ENCODE peak calls at places on chromosomes 16 and 17, in eight cellular contexts. One of them, this sample, is unnamed.

GRCh38 chr16:20744922-20745440 is 3.4 kb upstream of the THUMPD1 start:
- DNase-seq in adrenal gland: no peak
- DNase-seq in heart right ventricle: no peak
- DNase-seq in PC-9: no peak
- DNase-seq in tibial artery: no peak
- DNase-seq in cardiac muscle cell: no peak
- DNase-seq in AG09309: no peak
- DNase-seq in IMR-90: no peak
- DNase-seq in this sample: no peak

GRCh38 chr17:19706791-19707727 is 9.3 kb downstream of the SLC47A2 start:
- DNase-seq in cardiac muscle cell: peak; percentile 45
- DNase-seq in tibial artery: no peak
- DNase-seq in heart right ventricle: no peak
- DNase-seq in IMR-90: no peak
- DNase-seq in adrenal gland: no peak
- DNase-seq in AG09309: no peak
- DNase-seq in PC-9: no peak
- DNase-seq in this sample: no peak

GRCh38 chr17:34582185-34582900 is 3.0 kb downstream of the TMEM132E start:
- DNase-seq in PC-9: no peak
- DNase-seq in adrenal gland: no peak
- DNase-seq in tibial artery: no peak
- DNase-seq in AG09309: no peak
- DNase-seq in IMR-90: no peak
- DNase-seq in cardiac muscle cell: no peak
- DNase-seq in heart right ventricle: no peak
- DNase-seq in this sample: no peak

GRCh38 chr17:2059125-2059836 is 4.4 kb downstream of the HIC1 start:
- DNase-seq in tibial artery: no peak
- DNase-seq in PC-9: no peak
- DNase-seq in adrenal gland: peak; percentile 61
- DNase-seq in cardiac muscle cell: no peak
- DNase-seq in AG09309: no peak
- DNase-seq in heart right ventricle: no peak
- DNase-seq in IMR-90: no peak
- DNase-seq in this sample: no peak

GRCh38 chr16:10926094-10926493 is 16.2 kb downstream of the DEXI start:
- DNase-seq in PC-9: no peak
- DNase-seq in tibial artery: no peak
- DNase-seq in adrenal gland: no peak
- DNase-seq in IMR-90: no peak
- DNase-seq in cardiac muscle cell: no peak
- DNase-seq in AG09309: no peak
- DNase-seq in heart right ventricle: no peak
- DNase-seq in this sample: no peak

GRCh38 chr17:36777118-36777517 is 160.2 kb upstream of the LHX1 start:
- DNase-seq in PC-9: no peak
- DNase-seq in AG09309: no peak
- DNase-seq in IMR-90: peak; percentile 6
- DNase-seq in adrenal gland: no peak
- DNase-seq in tibial artery: peak; percentile 7
- DNase-seq in cardiac muscle cell: peak; percentile 75
- DNase-seq in heart right ventricle: no peak
- DNase-seq in this sample: no peak

GRCh38 chr17:64063766-64064224 is 43.4 kb upstream of the ICAM2 start:
- DNase-seq in AG09309: no peak
- DNase-seq in PC-9: peak; percentile 13
- DNase-seq in IMR-90: peak; percentile 27
- DNase-seq in tibial artery: no peak
- DNase-seq in cardiac muscle cell: peak; percentile 79
- DNase-seq in adrenal gland: peak; percentile 85
- DNase-seq in heart right ventricle: peak; percentile 43
- DNase-seq in this sample: no peak

GRCh38 chr17:45022655-45023339 is 28.6 kb downstream of the DCAKD start:
- DNase-seq in tibial artery: no peak
- DNase-seq in PC-9: no peak
- DNase-seq in IMR-90: no peak
- DNase-seq in adrenal gland: peak; percentile 78
- DNase-seq in heart right ventricle: no peak
- DNase-seq in cardiac muscle cell: no peak
- DNase-seq in AG09309: no peak
- DNase-seq in this sample: no peak

GRCh38 chr16:72848759-72849664 is 198.9 kb downstream of the ZFHX3 start:
- DNase-seq in heart right ventricle: peak; percentile 89
- DNase-seq in cardiac muscle cell: no peak
- DNase-seq in IMR-90: peak; percentile 89
- DNase-seq in adrenal gland: peak; percentile 97
- DNase-seq in tibial artery: peak; percentile 98
- DNase-seq in PC-9: peak; percentile 92
- DNase-seq in AG09309: peak; percentile 71
- DNase-seq in this sample: peak; percentile 50

GRCh38 chr16:78126662-78127061 is 27.2 kb downstream of the WWOX start:
- DNase-seq in AG09309: no peak
- DNase-seq in PC-9: no peak
- DNase-seq in cardiac muscle cell: no peak
- DNase-seq in adrenal gland: no peak
- DNase-seq in heart right ventricle: no peak
- DNase-seq in tibial artery: no peak
- DNase-seq in IMR-90: no peak
- DNase-seq in this sample: no peak

GRCh38 chr16:78125112-78125844 is 25.8 kb downstream of the WWOX start:
- DNase-seq in IMR-90: no peak
- DNase-seq in heart right ventricle: no peak
- DNase-seq in AG09309: no peak
- DNase-seq in tibial artery: no peak
- DNase-seq in PC-9: no peak
- DNase-seq in adrenal gland: no peak
- DNase-seq in cardiac muscle cell: no peak
- DNase-seq in this sample: no peak

GRCh38 chr16:78118469-78119025 is 19.1 kb downstream of the WWOX start:
- DNase-seq in AG09309: no peak
- DNase-seq in heart right ventricle: no peak
- DNase-seq in tibial artery: no peak
- DNase-seq in adrenal gland: no peak
- DNase-seq in PC-9: no peak
- DNase-seq in IMR-90: no peak
- DNase-seq in cardiac muscle cell: no peak
- DNase-seq in this sample: no peak

GRCh38 chr16:78127130-78127529 is 27.7 kb downstream of the WWOX start:
- DNase-seq in heart right ventricle: no peak
- DNase-seq in adrenal gland: no peak
- DNase-seq in IMR-90: peak; percentile 33
- DNase-seq in tibial artery: no peak
- DNase-seq in PC-9: no peak
- DNase-seq in cardiac muscle cell: no peak
- DNase-seq in AG09309: peak; percentile 7
- DNase-seq in this sample: peak; percentile 35

DNA sequence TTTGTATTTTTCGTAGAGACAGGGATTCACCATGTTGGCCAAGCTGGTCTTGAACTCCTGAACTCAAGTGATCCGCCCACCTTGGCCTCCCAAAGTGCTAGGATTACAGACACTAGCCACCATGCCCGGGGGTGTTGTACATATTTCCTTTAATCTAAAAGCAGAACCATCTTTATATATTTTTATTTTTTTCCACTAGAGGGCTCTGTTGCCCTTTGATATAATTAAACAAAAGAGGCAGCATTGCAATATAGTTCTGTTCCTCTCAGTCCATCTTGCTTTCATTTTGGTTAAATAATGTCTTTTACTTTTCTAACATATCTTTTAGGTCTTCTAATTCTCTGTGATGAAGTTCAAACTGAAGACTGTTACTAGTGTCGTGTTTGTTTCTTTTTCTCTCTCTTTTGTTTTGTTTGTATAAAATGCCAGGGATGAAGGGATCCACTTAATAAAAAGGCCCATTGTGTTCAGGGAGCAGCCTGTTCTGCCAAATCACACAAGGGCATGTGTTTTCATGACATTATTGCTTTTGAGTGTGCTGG is 23.4 kb downstream of the WWOX start:
- DNase-seq in tibial artery: no peak
- DNase-seq in IMR-90: peak; percentile 53
- DNase-seq in heart right ventricle: no peak
- DNase-seq in cardiac muscle cell: peak; percentile 54
- DNase-seq in adrenal gland: no peak
- DNase-seq in AG09309: peak; percentile 11
- DNase-seq in PC-9: no peak
- DNase-seq in this sample: no peak
- TF ChIP-seq CTCF in tibial artery: peak; percentile 68
- TF ChIP-seq CTCF in IMR-90: peak; percentile 61
- TF ChIP-seq CTCF in heart right ventricle: peak; percentile 68
- TF ChIP-seq CTCF in cardiac muscle cell: peak; percentile 29
- TF ChIP-seq CTCF in adrenal gland: peak; percentile 50
- TF ChIP-seq CTCF in AG09309: peak; percentile 28
- TF ChIP-seq CTCF in PC-9: peak; percentile 68
- TF ChIP-seq CTCF in this sample: peak; percentile 34

GRCh38 chr16:28836761-28837064 is 9.4 kb downstream of the TUFM start:
- DNase-seq in tibial artery: no peak
- DNase-seq in cardiac muscle cell: no peak
- DNase-seq in heart right ventricle: no peak
- DNase-seq in IMR-90: no peak
- DNase-seq in PC-9: no peak
- DNase-seq in AG09309: no peak
- DNase-seq in adrenal gland: no peak
- DNase-seq in this sample: no peak

GRCh38 chr16:28837672-28838557 is 8.2 kb downstream of the TUFM start:
- DNase-seq in AG09309: no peak
- DNase-seq in adrenal gland: no peak
- DNase-seq in heart right ventricle: no peak
- DNase-seq in tibial artery: no peak
- DNase-seq in IMR-90: no peak
- DNase-seq in cardiac muscle cell: no peak
- DNase-seq in PC-9: no peak
- DNase-seq in this sample: no peak

GRCh38 chr16:28839899-28840298 is 6.2 kb downstream of the TUFM start:
- DNase-seq in cardiac muscle cell: no peak
- DNase-seq in heart right ventricle: no peak
- DNase-seq in IMR-90: no peak
- DNase-seq in adrenal gland: no peak
- DNase-seq in PC-9: no peak
- DNase-seq in tibial artery: no peak
- DNase-seq in AG09309: no peak
- DNase-seq in this sample: no peak

GRCh38 chr16:28838558-28838918 is 7.6 kb downstream of the TUFM start:
- DNase-seq in cardiac muscle cell: no peak
- DNase-seq in AG09309: no peak
- DNase-seq in adrenal gland: no peak
- DNase-seq in tibial artery: no peak
- DNase-seq in IMR-90: no peak
- DNase-seq in PC-9: no peak
- DNase-seq in heart right ventricle: no peak
- DNase-seq in this sample: no peak

GRCh38 chr16:28839004-28839639 is 7.0 kb downstream of the TUFM start:
- DNase-seq in tibial artery: no peak
- DNase-seq in adrenal gland: no peak
- DNase-seq in AG09309: no peak
- DNase-seq in cardiac muscle cell: no peak
- DNase-seq in heart right ventricle: no peak
- DNase-seq in PC-9: no peak
- DNase-seq in IMR-90: no peak
- DNase-seq in this sample: no peak
- H3K4me3 ChIP-seq in tibial artery: no peak overlapping the region
- H3K4me3 ChIP-seq in adrenal gland: no peak overlapping the region
- H3K4me3 ChIP-seq in AG09309: no peak overlapping the region
- H3K4me3 ChIP-seq in cardiac muscle cell: no peak overlapping the region
- H3K4me3 ChIP-seq in heart right ventricle: no peak overlapping the region
- H3K4me3 ChIP-seq in PC-9: no peak overlapping the region
- H3K4me3 ChIP-seq in IMR-90: no peak overlapping the region
- H3K4me3 ChIP-seq in this sample: no peak overlapping the region

DNA sequence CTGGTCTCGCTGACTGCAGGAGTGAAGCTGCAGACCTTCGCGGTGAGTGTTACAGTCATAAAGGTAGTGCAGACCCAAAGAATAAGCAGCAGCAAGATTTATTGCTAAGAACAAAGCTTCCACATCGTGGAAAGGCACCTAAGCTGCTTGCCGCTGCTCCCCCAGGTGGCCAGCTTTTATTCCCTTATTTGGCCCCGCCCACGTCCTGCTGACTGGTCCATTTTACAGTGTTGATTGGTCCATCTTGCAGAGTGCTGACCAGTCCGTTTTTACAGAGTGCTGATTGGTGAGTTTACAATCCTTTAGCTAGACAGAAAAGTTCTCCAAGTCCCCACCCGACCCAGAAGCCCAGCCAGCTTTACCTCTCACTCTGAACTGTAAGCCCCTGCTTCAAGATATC is 227.8 kb downstream of the ABCC12 start:
- DNase-seq in IMR-90: no peak
- DNase-seq in PC-9: no peak
- DNase-seq in tibial artery: no peak
- DNase-seq in cardiac muscle cell: no peak
- DNase-seq in adrenal gland: no peak
- DNase-seq in heart right ventricle: no peak
- DNase-seq in AG09309: no peak
- DNase-seq in this sample: no peak
- TF ChIP-seq CTCF in IMR-90: no peak
- TF ChIP-seq CTCF in PC-9: no peak
- TF ChIP-seq CTCF in tibial artery: no peak
- TF ChIP-seq CTCF in cardiac muscle cell: no peak
- TF ChIP-seq CTCF in adrenal gland: no peak
- TF ChIP-seq CTCF in heart right ventricle: no peak
- TF ChIP-seq CTCF in AG09309: no peak
- TF ChIP-seq CTCF in this sample: no peak

GRCh38 chr17:80142929-80143328 is 4.0 kb downstream of the EIF4A3 start:
- DNase-seq in IMR-90: no peak
- DNase-seq in adrenal gland: no peak
- DNase-seq in tibial artery: no peak
- DNase-seq in cardiac muscle cell: no peak
- DNase-seq in PC-9: no peak
- DNase-seq in AG09309: no peak
- DNase-seq in heart right ventricle: no peak
- DNase-seq in this sample: no peak
- H3K4me3 ChIP-seq in IMR-90: no peak overlapping the region
- H3K4me3 ChIP-seq in adrenal gland: no peak overlapping the region
- H3K4me3 ChIP-seq in tibial artery: no peak overlapping the region
- H3K4me3 ChIP-seq in cardiac muscle cell: no peak overlapping the region
- H3K4me3 ChIP-seq in PC-9: no peak overlapping the region
- H3K4me3 ChIP-seq in AG09309: no peak overlapping the region
- H3K4me3 ChIP-seq in heart right ventricle: no peak overlapping the region
- H3K4me3 ChIP-seq in this sample: no peak overlapping the region

DNA sequence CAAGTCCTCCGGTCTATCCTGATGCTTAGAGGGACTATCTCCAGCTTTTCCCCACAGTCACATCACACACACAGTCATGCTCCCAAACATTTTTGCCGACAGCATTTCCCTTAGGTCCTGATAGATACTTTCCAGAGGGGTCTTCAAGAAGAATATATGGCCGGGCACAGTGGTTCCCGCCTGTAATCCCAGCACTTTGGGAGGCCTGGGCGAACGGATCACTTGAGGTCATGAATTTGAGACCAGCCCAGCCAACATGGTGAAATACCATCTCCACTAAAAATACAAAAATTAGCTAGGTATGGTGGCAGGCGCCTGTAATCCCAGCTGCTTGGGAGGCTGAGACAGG is 4.3 kb upstream of the GIP start:
- DNase-seq in IMR-90: no peak
- DNase-seq in heart right ventricle: no peak
- DNase-seq in adrenal gland: no peak
- DNase-seq in PC-9: no peak
- DNase-seq in AG09309: no peak
- DNase-seq in cardiac muscle cell: no peak
- DNase-seq in tibial artery: peak; percentile 6
- DNase-seq in this sample: no peak
- TF ChIP-seq CTCF in IMR-90: no peak
- TF ChIP-seq CTCF in heart right ventricle: no peak
- TF ChIP-seq CTCF in adrenal gland: no peak
- TF ChIP-seq CTCF in PC-9: no peak
- TF ChIP-seq CTCF in AG09309: no peak
- TF ChIP-seq CTCF in cardiac muscle cell: no peak
- TF ChIP-seq CTCF in tibial artery: no peak
- TF ChIP-seq CTCF in this sample: no peak

This sample was measured in BJ.